ENCODE peak calls at places on chromosomes 16 and 17, in nine cellular contexts. E is ovary, P is transverse colon, I is HepG2, Z is sigmoid colon, F is stomach, X is esophagus muscularis mucosa, O is upper lobe of left lung, A is SK-N-SH. L is an unnamed sample. For H3K36me3, the result is how much of the 10 kb centered on the place peaks cover.

GRCh38 chr17:49132699-49133364 is at the start of gene B4GALNT2:
- DNase-seq in E (no peak), P (peak), I (no peak), Z (no peak), F (peak), X (no peak), O (peak), A (peak), L (no peak)

GRCh38 chr17:62919388-62919787 is 46.6 kb upstream of the TANC2 start:
- DNase-seq in E (no peak), P (no peak), I (no peak), Z (no peak), F (no peak), X (no peak), O (no peak), A (no peak), L (no peak)

GRCh38 chr17:2957631-2958286 is 105.6 kb downstream of the OR1D5 start:
- DNase-seq in E (peak), P (no peak), I (no peak), Z (peak), F (peak), X (no peak), O (no peak), A (no peak), L (no peak)

GRCh38 chr16:54446639-54447038 is 160.1 kb upstream of the IRX3 start:
- DNase-seq in E (peak), P (no peak), I (no peak), Z (no peak), F (no peak), X (no peak), O (no peak), A (no peak), L (peak)

GRCh38 chr16:72997141-72997542 is 50.8 kb downstream of the ZFHX3 start:
- DNase-seq in E (no peak), P (no peak), I (no peak), Z (no peak), F (peak), X (no peak), O (no peak), A (no peak), L (peak)

GRCh38 chr17:37292429-37293139 is 83.2 kb upstream of the C17orf78 start:
- DNase-seq in E (no peak), P (no peak), I (no peak), Z (no peak), F (no peak), X (no peak), O (no peak), A (no peak), L (no peak)

GRCh38 chr16:46918905-46919792 is 35.0 kb downstream of the GPT2 start:
- DNase-seq in E (no peak), P (peak), I (peak), Z (no peak), F (peak), X (no peak), O (no peak), A (no peak), L (no peak)

GRCh38 chr16:4792951-4793513 is 2.1 kb upstream of the SMIM22 start:
- DNase-seq in E (no peak), P (no peak), I (peak), Z (no peak), F (no peak), X (no peak), O (no peak), A (no peak), L (no peak)

GRCh38 chr17:55458287-55458900 is 36.8 kb upstream of the MMD start:
- DNase-seq in E (no peak), P (no peak), I (no peak), Z (no peak), F (no peak), X (no peak), O (peak), A (no peak), L (no peak)

GRCh38 chr16:82185012-82185411 is 15.0 kb upstream of the MPHOSPH6 start:
- DNase-seq in E (no peak), P (no peak), I (no peak), Z (no peak), F (no peak), X (no peak), O (no peak), A (no peak), L (no peak)

GRCh38 chr16:66885491-66885890 is 5.2 kb downstream of the PDP2 start:
- DNase-seq in E (no peak), P (no peak), I (no peak), Z (no peak), F (no peak), X (no peak), O (peak), A (no peak), L (no peak)

GRCh38 chr17:79410681-79411080 is 200.2 kb downstream of the RBFOX3 start:
- DNase-seq in E (no peak), P (no peak), I (no peak), Z (no peak), F (no peak), X (no peak), O (peak), A (no peak), L (no peak)

GRCh38 chr17:78995022-78995760 is 14.4 kb downstream of the CANT1 start:
- DNase-seq in E (no peak), P (no peak), I (no peak), Z (peak), F (peak), X (no peak), O (peak), A (peak), L (no peak)

GRCh38 chr16:84647830-84648594 is at the start of gene KLHL36:
- DNase-seq in E (peak), P (peak), I (no peak), Z (peak), F (peak), X (no peak), O (peak), A (peak), L (peak)

GRCh38 chr17:29038511-29039300 is 4.2 kb upstream of the PIPOX start:
- DNase-seq in E (no peak), P (no peak), I (no peak), Z (no peak), F (no peak), X (no peak), O (no peak), A (peak), L (no peak)

DNA sequence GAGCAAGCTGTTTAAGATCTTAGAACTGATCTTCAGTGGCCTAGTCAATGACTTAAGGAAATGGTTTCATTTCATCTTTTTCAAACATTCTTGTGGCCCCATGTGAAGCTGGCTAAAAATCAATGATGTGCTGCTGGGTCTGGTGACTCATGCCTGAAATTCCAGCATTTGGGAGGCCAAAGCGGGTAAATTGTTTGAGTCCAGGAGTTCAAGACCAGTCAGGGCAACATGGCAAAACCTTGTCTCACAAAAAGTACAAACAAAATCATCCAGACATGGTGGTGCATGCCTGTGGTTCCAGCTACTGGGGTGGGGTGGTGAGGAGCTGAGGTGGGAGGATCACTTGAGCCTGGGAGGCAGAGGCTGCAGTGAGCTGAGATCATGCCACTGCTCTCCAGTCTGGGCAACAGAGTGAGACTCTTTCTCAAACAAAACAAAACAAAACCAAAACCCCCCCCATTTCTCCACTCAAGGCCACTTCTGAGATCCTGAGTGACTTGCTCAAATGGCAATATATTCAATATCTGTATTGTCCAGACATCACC is 17.4 kb upstream of the COL1A1 start:
- DNase-seq in E (no peak), P (no peak), I (peak), Z (peak), F (no peak), X (peak), O (no peak), A (no peak), L (no peak)
- TF ChIP-seq EP300 in E (no peak), P (no peak), I (no peak), Z (no peak), F (no peak), X (no peak), O (no peak), A (no peak), L (peak)

DNA sequence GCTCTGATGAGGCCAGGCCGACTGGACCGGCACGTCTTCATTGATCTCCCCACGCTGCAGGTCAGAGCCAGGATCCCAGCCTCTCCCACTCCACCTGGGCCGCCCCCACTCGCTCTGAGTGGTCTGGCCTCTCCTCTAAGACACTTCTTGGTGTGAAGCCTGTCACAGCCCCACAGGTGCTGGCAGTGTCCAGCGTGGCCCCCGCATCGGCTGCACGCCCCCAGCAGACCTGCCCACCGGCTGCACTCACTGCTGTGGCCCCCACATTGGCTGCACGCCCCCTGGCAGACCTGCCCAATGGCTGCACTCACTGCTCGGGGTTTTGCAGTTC is 15.8 kb upstream of the RPL13 start:
- DNase-seq in E (no peak), P (no peak), I (no peak), Z (no peak), F (no peak), X (no peak), O (no peak), A (no peak), L (no peak)
- H3K36me3 ChIP-seq in E (under half), P (under half), I (under half), Z (half or more), F (half or more), X (half or more), O (under half), A (under half), L (under half)

GRCh38 chr17:31392856-31393748 is 1.6 kb downstream of the RAB11FIP4 start:
- DNase-seq in E (peak), P (no peak), I (no peak), Z (no peak), F (peak), X (peak), O (no peak), A (no peak), L (no peak)
- TF ChIP-seq CTCF in E (no peak), P (no peak), I (no peak), Z (no peak), F (no peak), X (no peak), O (no peak), A (no peak), L (no peak)

GRCh38 chr17:80497726-80498241 is 21.4 kb upstream of the NPTX1 start:
- DNase-seq in E (no peak), P (no peak), I (no peak), Z (no peak), F (no peak), X (no peak), O (no peak), A (no peak), L (no peak)

GRCh38 chr17:80491478-80492342 is 15.3 kb upstream of the NPTX1 start:
- DNase-seq in E (no peak), P (no peak), I (peak), Z (no peak), F (no peak), X (no peak), O (peak), A (peak), L (no peak)

GRCh38 chr17:80492343-80493136 is 16.1 kb upstream of the NPTX1 start:
- DNase-seq in E (no peak), P (no peak), I (no peak), Z (no peak), F (no peak), X (no peak), O (peak), A (no peak), L (no peak)

GRCh38 chr17:80498242-80498919 is 22.0 kb upstream of the NPTX1 start:
- DNase-seq in E (peak), P (peak), I (peak), Z (peak), F (no peak), X (no peak), O (peak), A (no peak), L (no peak)

GRCh38 chr17:80494547-80494946 is 18.1 kb upstream of the NPTX1 start:
- DNase-seq in E (no peak), P (no peak), I (no peak), Z (no peak), F (no peak), X (no peak), O (no peak), A (no peak), L (no peak)
- TF ChIP-seq EP300 in E (no peak), P (no peak), I (no peak), Z (no peak), F (no peak), X (no peak), O (no peak), A (no peak), L (no peak)

GRCh38 chr16:1667916-1668315 is 10.2 kb upstream of the JPT2 start:
- DNase-seq in E (no peak), P (no peak), I (no peak), Z (no peak), F (no peak), X (no peak), O (no peak), A (no peak), L (no peak)

GRCh38 chr16:1669698-1670097 is 8.4 kb upstream of the JPT2 start:
- DNase-seq in E (no peak), P (no peak), I (no peak), Z (no peak), F (no peak), X (no peak), O (no peak), A (no peak), L (no peak)

GRCh38 chr16:1667271-1667670 is 10.8 kb upstream of the JPT2 start:
- DNase-seq in E (no peak), P (no peak), I (no peak), Z (no peak), F (no peak), X (no peak), O (no peak), A (no peak), L (no peak)

GRCh38 chr16:1670371-1670770 is 7.7 kb upstream of the JPT2 start:
- DNase-seq in E (no peak), P (no peak), I (no peak), Z (no peak), F (no peak), X (no peak), O (no peak), A (no peak), L (no peak)

DNA sequence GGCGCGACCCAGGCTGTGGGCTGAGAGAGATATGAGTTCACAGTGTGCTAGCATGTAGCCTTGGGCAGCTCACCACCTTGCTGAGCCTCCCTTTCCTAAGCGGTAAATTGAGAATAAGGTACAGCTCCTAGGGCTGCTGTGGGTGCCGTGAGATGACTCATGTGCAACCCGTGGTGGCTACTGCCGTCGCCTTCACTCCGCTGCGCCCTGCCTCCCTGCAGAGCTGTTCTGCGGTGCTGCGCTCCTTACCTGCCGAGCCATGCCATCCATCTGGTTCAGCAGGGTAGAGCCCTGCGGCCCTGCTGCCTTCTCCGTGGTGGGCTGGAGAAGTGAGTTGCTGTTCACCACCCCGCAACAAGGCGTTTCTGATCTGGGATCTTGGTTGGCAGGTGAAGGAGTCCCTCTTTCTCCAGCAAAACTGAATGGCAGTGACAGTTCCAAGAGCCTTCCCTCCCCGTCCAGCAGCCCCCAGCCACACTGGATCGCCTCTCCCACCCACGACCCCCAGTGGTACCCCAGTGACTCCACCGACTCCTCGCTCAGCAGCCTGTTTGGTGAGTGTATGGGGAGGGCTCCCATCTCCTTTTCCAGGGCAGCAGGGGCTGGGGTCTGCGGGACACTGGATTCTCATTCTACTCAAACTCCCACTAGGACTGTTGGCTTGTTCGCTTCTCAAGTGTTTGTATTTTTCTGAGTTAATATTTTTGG is 9.3 kb upstream of the JPT2 start:
- DNase-seq in E (no peak), P (no peak), I (no peak), Z (no peak), F (no peak), X (no peak), O (no peak), A (no peak), L (no peak)
- H3K36me3 ChIP-seq in E (under half), P (half or more), I (half or more), Z (half or more), F (half or more), X (half or more), O (half or more), A (under half), L (half or more)

GRCh38 chr16:31064882-31065461 is 9.1 kb downstream of the ZNF668 start:
- DNase-seq in E (no peak), P (no peak), I (no peak), Z (peak), F (no peak), X (no peak), O (no peak), A (no peak), L (peak)
- TF ChIP-seq CTCF in E (no peak), P (no peak), I (no peak), Z (no peak), F (no peak), X (no peak), O (no peak), A (no peak), L (no peak)

GRCh38 chr17:82698065-82698973 is at the start of gene RAB40B:
- DNase-seq in E (peak), P (peak), I (peak), Z (peak), F (peak), X (peak), O (peak), A (peak), L (peak)

GRCh38 chr17:82696259-82696658 is 2.2 kb downstream of the RAB40B start:
- DNase-seq in E (no peak), P (no peak), I (no peak), Z (no peak), F (no peak), X (no peak), O (no peak), A (no peak), L (no peak)

GRCh38 chr17:82698974-82699442 is 510 bp upstream of the RAB40B start:
- DNase-seq in E (no peak), P (no peak), I (no peak), Z (no peak), F (no peak), X (no peak), O (no peak), A (no peak), L (no peak)

GRCh38 chr17:82697808-82698064 is 762 bp downstream of the RAB40B start:
- DNase-seq in E (no peak), P (no peak), I (no peak), Z (no peak), F (no peak), X (no peak), O (no peak), A (no peak), L (no peak)

GRCh38 chr17:82696916-82697807 is 1.3 kb downstream of the RAB40B start:
- DNase-seq in E (peak), P (no peak), I (no peak), Z (no peak), F (peak), X (no peak), O (peak), A (peak), L (no peak)
- TF ChIP-seq EP300 in E (no peak), P (no peak), I (no peak), Z (no peak), F (no peak), X (no peak), O (no peak), A (no peak), L (no peak)

L was measured in tibial nerve.